ENCODE peak calls at places on chromosomes 3 and 15, in eight cellular contexts. S, F, N, L, H, J, M and W are unnamed samples.

GRCh38 chr3:171358891-171359218 is 101.3 kb downstream of the TNIK start:
- DNase-seq in S (no peak), F (no peak), N (no peak), L (no peak), H (no peak), J (no peak), M (no peak), W (no peak)

GRCh38 chr3:154122912-154123559 is 1.8 kb downstream of the ARHGEF26 start:
- DNase-seq in S (no peak), F (no peak), N (no peak), L (no peak), H (peak; percentile 28), J (no peak), M (peak; percentile 63), W (no peak)

GRCh38 chr3:4271834-4272233 is 31.3 kb upstream of the SETMAR start:
- DNase-seq in S (no peak), F (peak; percentile 68), N (no peak), L (no peak), H (peak; percentile 48), J (no peak), M (peak; percentile 68), W (no peak)

GRCh38 chr3:42662037-42662812 is 8.7 kb downstream of the ZBTB47 start:
- DNase-seq in S (no peak), F (no peak), N (no peak), L (no peak), H (no peak), J (no peak), M (no peak), W (no peak)

GRCh38 chr3:127751163-127751621 is 71.1 kb downstream of the MGLL start:
- DNase-seq in S (no peak), F (no peak), N (no peak), L (peak; percentile 13), H (no peak), J (no peak), M (no peak), W (no peak)

GRCh38 chr15:38487383-38487782 is 33.5 kb downstream of the FAM98B start:
- DNase-seq in S (no peak), F (no peak), N (no peak), L (no peak), H (no peak), J (no peak), M (no peak), W (no peak)

GRCh38 chr3:46966811-46967210 is 9.7 kb downstream of the CCDC12 start:
- DNase-seq in S (no peak), F (peak; percentile 8), N (no peak), L (no peak), H (no peak), J (no peak), M (no peak), W (no peak)

GRCh38 chr15:66935121-66935520 is 130.3 kb upstream of the SMAD3 start:
- DNase-seq in S (no peak), F (no peak), N (no peak), L (no peak), H (peak; percentile 19), J (no peak), M (no peak), W (no peak)

GRCh38 chr3:64530434-64531049 is 157.3 kb downstream of the ADAMTS9 start:
- DNase-seq in S (no peak), F (peak; percentile 66), N (no peak), L (no peak), H (peak; percentile 62), J (no peak), M (peak; percentile 71), W (no peak)

GRCh38 chr3:172367205-172368105 is 80.8 kb downstream of the GHSR start:
- DNase-seq in S (no peak), F (no peak), N (no peak), L (no peak), H (peak; percentile 15), J (no peak), M (peak; percentile 74), W (no peak)

GRCh38 chr15:25059698-25060471 is 105.1 kb downstream of the SNRPN start:
- DNase-seq in S (no peak), F (no peak), N (no peak), L (peak; percentile 24), H (no peak), J (no peak), M (no peak), W (no peak)

GRCh38 chr3:153961498-153961897 is 159.7 kb upstream of the ARHGEF26 start:
- DNase-seq in S (no peak), F (no peak), N (no peak), L (no peak), H (no peak), J (no peak), M (no peak), W (no peak)

GRCh38 chr3:160450846-160451245 is 1.3 kb upstream of the TRIM59 start:
- DNase-seq in S (no peak), F (no peak), N (no peak), L (no peak), H (peak; percentile 82), J (no peak), M (peak; percentile 91), W (peak; percentile 7)

GRCh38 chr3:8554725-8555621 is 53.4 kb downstream of the LMCD1 start:
- DNase-seq in S (no peak), F (no peak), N (no peak), L (no peak), H (peak; percentile 88), J (no peak), M (peak; percentile 85), W (no peak)

GRCh38 chr15:89196994-89197393 is 24.4 kb downstream of the RLBP1 start:
- DNase-seq in S (no peak), F (no peak), N (no peak), L (no peak), H (no peak), J (no peak), M (no peak), W (no peak)

GRCh38 chr3:179769411-179770247 is 116.8 kb downstream of the USP13 start:
- DNase-seq in S (no peak), F (no peak), N (no peak), L (no peak), H (no peak), J (no peak), M (peak; percentile 44), W (no peak)

GRCh38 chr3:15211934-15212333 is 5.9 kb downstream of the CAPN7 start:
- DNase-seq in S (no peak), F (no peak), N (no peak), L (no peak), H (no peak), J (no peak), M (no peak), W (no peak)

GRCh38 chr15:52241489-52241888 is 50.3 kb upstream of the GNB5 start:
- DNase-seq in S (no peak), F (no peak), N (no peak), L (no peak), H (no peak), J (no peak), M (no peak), W (no peak)